ENCODE peak calls at places on chromosome 11, in ten cellular contexts. Q is uterus; U is activated naive CD8-positive, alpha-beta T cell treated with anti-CD3 and anti-CD28 coated beads for 36 hours; T is kidney tubule cell; S is HCT116; Z is Caki2; M is NCI-H1092 treated with DMSO at 0.1 percent for 48 hours; I is GM23248; Y is tibial nerve; K is anterior cingulate cortex. B is an unnamed sample.

GRCh38 chr11:26974068-26974790 is 19.7 kb upstream of the FIBIN start:
- DNase-seq in Q (no peak), U (no peak), T (no peak), S (no peak), Z (no peak), M (no peak), I (peak; percentile 73), Y (no peak), K (no peak), B (no peak)

GRCh38 chr11:72840780-72841179 is 26.6 kb downstream of the ATG16L2 start:
- DNase-seq in Q (peak; percentile 30), U (no peak), T (peak; percentile 16), S (no peak), Z (peak; percentile 13), M (no peak), I (peak; percentile 91), Y (no peak), K (no peak), B (no peak)

GRCh38 chr11:6646040-6646439 is 9.6 kb downstream of the DCHS1 start:
- DNase-seq in Q (no peak), U (no peak), T (no peak), S (no peak), Z (no peak), M (no peak), I (peak; percentile 86), Y (peak; percentile 45), K (no peak), B (peak; percentile 83)

GRCh38 chr11:36376315-36376887 is 80.3 kb downstream of the PRR5L start:
- DNase-seq in Q (no peak), U (no peak), T (peak; percentile 55), S (no peak), Z (no peak), M (no peak), I (peak; percentile 60), Y (no peak), K (no peak), B (peak; percentile 46)

GRCh38 chr11:129938764-129939163 is 43.4 kb upstream of the NFRKB start:
- DNase-seq in Q (no peak), U (no peak), T (no peak), S (no peak), Z (no peak), M (no peak), I (no peak), Y (no peak), K (no peak), B (no peak)

GRCh38 chr11:69230856-69231425 is 63.0 kb upstream of the MYEOV start:
- DNase-seq in Q (no peak), U (no peak), T (no peak), S (no peak), Z (no peak), M (no peak), I (no peak), Y (no peak), K (no peak), B (no peak)

GRCh38 chr11:46291441-46292143 is 14.1 kb downstream of the CREB3L1 start:
- DNase-seq in Q (peak; percentile 63), U (no peak), T (peak; percentile 42), S (no peak), Z (no peak), M (no peak), I (peak; percentile 90), Y (no peak), K (no peak), B (peak; percentile 62)

GRCh38 chr11:45993438-45994064 is 71.1 kb downstream of the LARGE2 start:
- DNase-seq in Q (peak; percentile 77), U (no peak), T (no peak), S (no peak), Z (no peak), M (no peak), I (peak; percentile 53), Y (no peak), K (peak; percentile 51), B (peak; percentile 23)

GRCh38 chr11:115606223-115607220 is 102.3 kb upstream of the CADM1 start:
- DNase-seq in Q (peak; percentile 27), U (no peak), T (peak; percentile 56), S (no peak), Z (no peak), M (peak; percentile 18), I (no peak), Y (peak; percentile 16), K (no peak), B (peak; percentile 31)

GRCh38 chr11:69968407-69969347 is 109.4 kb upstream of the ANO1 start:
- DNase-seq in Q (no peak), U (no peak), T (no peak), S (no peak), Z (no peak), M (no peak), I (no peak), Y (no peak), K (no peak), B (no peak)

GRCh38 chr11:115711021-115711420 is 206.8 kb upstream of the CADM1 start:
- DNase-seq in Q (no peak), U (no peak), T (no peak), S (no peak), Z (no peak), M (no peak), I (no peak), Y (no peak), K (no peak), B (no peak)

GRCh38 chr11:57155838-57156583 is 25.7 kb upstream of the LRRC55 start:
- DNase-seq in Q (no peak), U (no peak), T (no peak), S (no peak), Z (no peak), M (no peak), I (no peak), Y (no peak), K (no peak), B (no peak)

GRCh38 chr11:72239296-72239848 is 4.6 kb downstream of the PHOX2A start:
- DNase-seq in Q (peak; percentile 61), U (no peak), T (peak; percentile 64), S (no peak), Z (no peak), M (peak; percentile 54), I (peak; percentile 75), Y (no peak), K (no peak), B (peak; percentile 73)

GRCh38 chr11:64148917-64149617 is 16.8 kb downstream of the MACROD1 start:
- DNase-seq in Q (no peak), U (no peak), T (no peak), S (no peak), Z (no peak), M (no peak), I (no peak), Y (no peak), K (no peak), B (no peak)

GRCh38 chr11:125956371-125956770 is 10.5 kb downstream of the VSIG10L2 start:
- DNase-seq in Q (peak; percentile 84), U (no peak), T (no peak), S (no peak), Z (no peak), M (no peak), I (peak; percentile 68), Y (peak; percentile 22), K (no peak), B (peak; percentile 58)

GRCh38 chr11:122344281-122344680 is 228.3 kb upstream of the BLID start:
- DNase-seq in Q (no peak), U (no peak), T (no peak), S (no peak), Z (peak; percentile 33), M (no peak), I (peak; percentile 83), Y (no peak), K (no peak), B (no peak)

GRCh38 chr11:85167038-85167437 is 460.1 kb downstream of the DLG2 start:
- DNase-seq in Q (no peak), U (no peak), T (no peak), S (no peak), Z (no peak), M (no peak), I (no peak), Y (no peak), K (no peak), B (no peak)

GRCh38 chr11:33868646-33869461 is 23.0 kb downstream of the LMO2 start:
- DNase-seq in Q (no peak), U (no peak), T (no peak), S (no peak), Z (no peak), M (no peak), I (peak; percentile 8), Y (no peak), K (no peak), B (no peak)

GRCh38 chr11:93017821-93018690 is 48.6 kb downstream of the MTNR1B start:
- DNase-seq in Q (no peak), U (no peak), T (peak; percentile 14), S (no peak), Z (no peak), M (no peak), I (peak; percentile 67), Y (no peak), K (no peak), B (no peak)

GRCh38 chr11:78226684-78227680 is 38.3 kb downstream of the USP35 start:
- DNase-seq in Q (no peak), U (no peak), T (no peak), S (no peak), Z (no peak), M (no peak), I (no peak), Y (no peak), K (no peak), B (no peak)

GRCh38 chr11:81278986-81279385 is 1454.7 kb downstream of the FAM181B start:
- DNase-seq in Q (no peak), U (no peak), T (no peak), S (no peak), Z (no peak), M (no peak), I (no peak), Y (no peak), K (no peak), B (no peak)

GRCh38 chr11:93668171-93668570 is 6.7 kb downstream of the CEP295 start:
- DNase-seq in Q (no peak), U (no peak), T (peak; percentile 46), S (no peak), Z (no peak), M (no peak), I (no peak), Y (no peak), K (no peak), B (no peak)